ENCODE peak calls at places on chromosomes 11 and 22, in nine cellular contexts. J is breast epithelium, R is HCT116, A is stomach, D is transverse colon, U is sigmoid colon, N is GM12878, X is K562, K is endothelial cell of umbilical vein. G is an unnamed sample.

GRCh38 chr11:64791781-64792291 is 11.2 kb downstream of the MAP4K2 start:
- DNase-seq in A (no peak), J (no peak), K (no peak), D (no peak), U (peak), R (no peak), N (no peak), X (no peak), G (no peak)

GRCh38 chr11:2927851-2928604 is 1.2 kb downstream of the PHLDA2 start:
- DNase-seq in X (peak), K (peak), U (no peak), R (no peak), D (peak), N (no peak), J (no peak), A (no peak), G (no peak)

GRCh38 chr22:44360686-44361381 is 48.1 kb upstream of the SHISAL1 start:
- DNase-seq in K (peak), N (no peak), X (no peak), R (no peak), A (peak), D (peak), U (peak), J (peak), G (peak)

GRCh38 chr11:132062031-132062430 is 691.6 kb downstream of the NTM start:
- DNase-seq in J (no peak), U (no peak), D (no peak), X (no peak), N (no peak), A (no peak), K (no peak), R (no peak), G (no peak)

GRCh38 chr11:38476808-38477565 is 1879.0 kb upstream of the RAG2 start:
- DNase-seq in R (no peak), A (no peak), D (no peak), X (no peak), K (no peak), U (no peak), N (no peak), J (no peak), G (no peak)

GRCh38 chr11:60871378-60872061 is 4.2 kb downstream of the ZP1 start:
- DNase-seq in N (no peak), R (no peak), K (no peak), X (no peak), D (no peak), A (peak), U (peak), J (no peak), G (no peak)

GRCh38 chr11:44424841-44425240 is 114.9 kb upstream of the ALX4 start:
- DNase-seq in N (no peak), U (no peak), X (no peak), A (no peak), D (no peak), J (peak), K (no peak), R (no peak), G (no peak)

GRCh38 chr22:44355688-44356070 is 42.9 kb upstream of the SHISAL1 start:
- DNase-seq in K (no peak), U (peak), A (no peak), R (no peak), D (no peak), J (no peak), N (no peak), X (no peak), G (peak)

GRCh38 chr11:14356342-14356741 is 2.6 kb downstream of the RRAS2 start:
- DNase-seq in R (no peak), X (no peak), N (no peak), U (no peak), J (no peak), K (no peak), A (no peak), D (no peak), G (no peak)

GRCh38 chr22:34833982-34834510 is 231.9 kb upstream of the ISX start:
- DNase-seq in D (no peak), A (no peak), N (no peak), J (no peak), K (no peak), U (no peak), X (no peak), R (no peak), G (no peak)

GRCh38 chr11:88320149-88320559 is 17.4 kb downstream of the CTSC start:
- DNase-seq in R (no peak), J (no peak), N (no peak), A (no peak), K (peak), X (no peak), D (no peak), U (no peak), G (no peak)

GRCh38 chr11:35393093-35393492 is 26.3 kb downstream of the SLC1A2 start:
- DNase-seq in A (no peak), J (no peak), X (no peak), D (no peak), N (no peak), R (no peak), K (no peak), U (no peak), G (no peak)

GRCh38 chr11:73614591-73614990 is 16.7 kb upstream of the FAM168A start:
- DNase-seq in J (no peak), R (no peak), D (no peak), N (no peak), A (no peak), U (no peak), X (no peak), K (no peak), G (no peak)

GRCh38 chr22:32991353-32992115 is 66.6 kb downstream of the SYN3 start:
- DNase-seq in U (peak), X (no peak), A (no peak), R (no peak), N (no peak), D (no peak), J (no peak), K (no peak), G (peak)

GRCh38 chr22:24500251-24500820 is 5.2 kb downstream of the UPB1 start:
- DNase-seq in X (no peak), D (no peak), A (no peak), N (no peak), J (no peak), R (no peak), K (no peak), U (no peak), G (no peak)

GRCh38 chr11:84853841-84854497 is 773.2 kb downstream of the DLG2 start:
- DNase-seq in A (no peak), X (no peak), D (no peak), U (no peak), R (no peak), J (no peak), K (no peak), N (no peak), G (no peak)

GRCh38 chr11:121326230-121326629 is 33.7 kb downstream of the SC5D start:
- DNase-seq in N (no peak), U (no peak), K (no peak), A (no peak), R (no peak), X (no peak), J (no peak), D (no peak), G (no peak)

GRCh38 chr11:92130432-92130831 is 94.2 kb upstream of the FAT3 start:
- DNase-seq in N (no peak), X (no peak), R (no peak), K (no peak), U (no peak), J (no peak), A (no peak), D (no peak), G (no peak)

GRCh38 chr11:126926376-126926791 is 74.2 kb downstream of the KIRREL3 start:
- DNase-seq in A (no peak), U (no peak), R (no peak), J (no peak), X (no peak), N (no peak), K (no peak), D (no peak), G (no peak)
- H3K27ac ChIP-seq in A (no peak), U (no peak), R (no peak), J (no peak), X (no peak), N (no peak), K (no peak), D (no peak), G (no peak)

GRCh38 chr22:37051629-37052385 is at the start of gene KCTD17:
- DNase-seq in K (peak), N (no peak), A (peak), J (no peak), X (peak), U (peak), D (peak), R (peak), G (no peak)
- TF ChIP-seq POLR2AphosphoS5 in K (peak), N (no peak), A (no peak), J (no peak), X (no peak), U (no peak), D (peak), R (peak), G (no peak)

GRCh38 chr11:45688472-45689033 is 23.1 kb upstream of the CHST1 start:
- DNase-seq in R (no peak), D (no peak), K (no peak), U (no peak), J (no peak), X (no peak), N (no peak), A (no peak), G (no peak)

GRCh38 chr11:45683285-45684058 is 18.1 kb upstream of the CHST1 start:
- DNase-seq in J (no peak), K (no peak), A (no peak), N (no peak), X (no peak), U (peak), R (no peak), D (no peak), G (no peak)

GRCh38 chr11:45684440-45684839 is 19.0 kb upstream of the CHST1 start:
- DNase-seq in D (no peak), K (no peak), N (no peak), J (no peak), R (no peak), U (peak), A (no peak), X (no peak), G (no peak)

GRCh38 chr11:45687836-45688235 is 22.4 kb upstream of the CHST1 start:
- DNase-seq in X (no peak), U (no peak), A (no peak), J (no peak), R (no peak), K (no peak), N (no peak), D (no peak), G (no peak)

DNA sequence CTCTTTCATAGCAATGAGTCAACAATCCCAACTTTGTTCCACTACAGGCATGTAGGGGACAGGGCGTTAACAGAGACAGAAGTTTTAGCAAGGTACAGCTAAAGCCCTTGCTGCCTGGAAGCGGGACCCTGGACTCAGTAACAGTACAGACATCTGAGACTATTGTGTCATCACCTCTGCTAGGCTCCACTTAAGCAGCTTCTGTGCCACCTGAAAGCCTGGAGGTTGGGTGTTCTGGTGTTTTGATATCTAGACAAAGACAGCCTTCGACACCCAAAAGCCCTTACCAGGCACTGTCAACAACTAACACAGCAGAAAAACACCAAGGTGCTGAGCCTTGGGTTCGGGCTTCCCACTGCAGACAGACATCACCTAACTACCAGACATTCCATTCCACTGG is 20.6 kb upstream of the CHST1 start:
- DNase-seq in U (no peak), K (no peak), R (no peak), X (no peak), N (no peak), J (no peak), A (no peak), D (no peak), G (no peak)
- TF ChIP-seq POLR2A in U (no peak), K (no peak), R (no peak), X (no peak), N (no peak), J (no peak), A (no peak), D (no peak), G (no peak)

GRCh38 chr22:37565830-37566229 is 5.5 kb downstream of the CDC42EP1 start:
- DNase-seq in U (no peak), K (no peak), R (no peak), J (no peak), X (no peak), N (no peak), D (no peak), A (no peak), G (no peak)
- H3K27ac ChIP-seq in U (peak), K (no peak), R (peak), J (peak), X (no peak), N (no peak), D (peak), A (peak), G (peak)

GRCh38 chr22:26650722-26651421 is 6.5 kb upstream of the MIAT start:
- DNase-seq in R (no peak), U (no peak), A (no peak), J (no peak), D (no peak), X (peak), N (no peak), K (no peak), G (no peak)

GRCh38 chr22:26646158-26646557 is 11.2 kb upstream of the MIAT start:
- DNase-seq in R (no peak), K (no peak), X (no peak), A (no peak), N (no peak), J (no peak), U (no peak), D (no peak), G (no peak)

GRCh38 chr22:26648761-26649363 is 8.5 kb upstream of the MIAT start:
- DNase-seq in X (no peak), N (no peak), K (no peak), D (no peak), R (no peak), A (no peak), J (no peak), U (no peak), G (no peak)

GRCh38 chr22:26651840-26652239 is 5.5 kb upstream of the MIAT start:
- DNase-seq in X (no peak), K (no peak), R (no peak), U (no peak), N (no peak), A (no peak), D (no peak), J (no peak), G (no peak)

DNA sequence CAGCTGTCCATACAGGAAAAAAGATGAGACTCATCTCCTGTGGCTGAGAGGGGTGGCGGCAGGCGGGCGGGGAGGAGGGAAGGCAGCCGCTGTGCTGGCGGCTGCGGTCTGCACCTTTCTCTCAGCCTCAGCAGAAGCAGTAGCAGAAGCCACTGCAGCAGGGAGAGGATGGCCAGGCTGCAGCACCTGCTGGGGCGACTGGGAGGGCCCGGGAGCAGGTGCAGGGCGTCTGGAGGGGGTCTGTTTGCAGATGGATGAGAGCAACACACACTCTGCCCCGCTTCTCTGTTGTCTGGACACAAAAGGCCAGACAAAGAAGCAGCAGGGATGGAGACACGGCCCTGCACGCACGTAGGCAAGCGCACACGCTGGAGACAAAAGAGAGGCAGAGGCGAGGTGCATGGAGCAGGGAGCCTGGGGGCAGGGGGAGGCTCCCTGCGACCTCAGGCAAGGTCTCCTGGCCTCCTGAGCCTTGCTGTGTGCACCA is 9.3 kb upstream of the MIAT start:
- DNase-seq in N (no peak), J (no peak), X (no peak), D (peak), R (no peak), K (no peak), U (no peak), A (no peak), G (no peak)
- TF ChIP-seq POLR2AphosphoS5 in N (no peak), J (no peak), X (no peak), D (no peak), R (no peak), K (no peak), U (no peak), A (no peak), G (no peak)

GRCh38 chr22:30606455-30607299 is at the start of gene TCN2:
- DNase-seq in K (peak), J (peak), X (peak), U (peak), A (peak), N (no peak), R (no peak), D (peak), G (peak)
- TF ChIP-seq POLR2A in K (peak), J (no peak), X (no peak), U (no peak), A (no peak), N (peak), R (no peak), D (peak), G (peak)

GRCh38 chr11:113386866-113387265 is 713 bp upstream of the ANKK1 start:
- DNase-seq in A (no peak), N (no peak), D (no peak), J (no peak), X (no peak), R (no peak), U (no peak), K (no peak), G (peak)
- H3K27ac ChIP-seq in A (no peak), N (no peak), D (no peak), J (peak), X (no peak), R (no peak), U (no peak), K (no peak), G (no peak)

GRCh38 chr22:41340357-41340756 is 39.0 kb downstream of the ZC3H7B start:
- DNase-seq in U (peak), R (no peak), X (no peak), D (no peak), A (no peak), N (no peak), K (no peak), J (no peak), G (peak)
- TF ChIP-seq POLR2AphosphoS5 in U (no peak), R (no peak), X (no peak), D (no peak), A (no peak), N (no peak), K (no peak), J (no peak), G (no peak)